ENCODE peak calls at places on chromosomes 6 and 20, in six cellular contexts. C is heart left ventricle; L is CD4-positive, CD25-positive, alpha-beta regulatory T cell; Q is esophagus squamous epithelium; F is BE2C; V is neuronal stem cell. X is an unnamed sample.

GRCh38 chr20:8757146-8757545 is 311.7 kb upstream of the PLCB4 start:
- DNase-seq in C (no peak), L (no peak), Q (no peak), F (no peak), V (no peak), X (no peak)

GRCh38 chr6:156379946-156380707 is 397.1 kb upstream of the ARID1B start:
- DNase-seq in C (no peak), L (no peak), Q (no peak), F (peak; percentile 73), V (no peak), X (no peak)

GRCh38 chr20:1872456-1873183 is 22.6 kb upstream of the SIRPA start:
- DNase-seq in C (no peak), L (no peak), Q (no peak), F (no peak), V (no peak), X (no peak)

GRCh38 chr6:46407785-46408530 is 83.3 kb downstream of the RCAN2 start:
- DNase-seq in C (no peak), L (no peak), Q (no peak), F (no peak), V (no peak), X (no peak)

GRCh38 chr6:7773914-7774313 is 48.0 kb downstream of the BMP6 start:
- DNase-seq in C (no peak), L (no peak), Q (no peak), F (no peak), V (no peak), X (no peak)

GRCh38 chr20:34880095-34880680 is 3.8 kb downstream of the ACSS2 start:
- DNase-seq in C (no peak), L (no peak), Q (no peak), F (no peak), V (no peak), X (no peak)

GRCh38 chr6:44246663-44247337 is at the start of gene HSP90AB1:
- DNase-seq in C (peak; percentile 97), L (peak; percentile 94), Q (peak; percentile 92), F (peak; percentile 95), V (peak; percentile 94), X (peak; percentile 90)

GRCh38 chr6:169162968-169163903 is 90.4 kb downstream of the THBS2 start:
- DNase-seq in C (peak; percentile 66), L (no peak), Q (no peak), F (no peak), V (no peak), X (no peak)

GRCh38 chr20:62241501-62241900 is 3.2 kb downstream of the OSBPL2 start:
- DNase-seq in C (no peak), L (no peak), Q (no peak), F (no peak), V (no peak), X (no peak)

GRCh38 chr6:109457596-109457996 is 2.0 kb upstream of the MICAL1 start:
- DNase-seq in C (no peak), L (no peak), Q (no peak), F (no peak), V (no peak), X (no peak)

GRCh38 chr6:109455161-109455501 is 441 bp downstream of the MICAL1 start:
- DNase-seq in C (no peak), L (peak; percentile 46), Q (no peak), F (peak; percentile 33), V (no peak), X (no peak)

GRCh38 chr6:109456283-109456583 is 661 bp upstream of the MICAL1 start:
- DNase-seq in C (no peak), L (no peak), Q (no peak), F (no peak), V (no peak), X (no peak)

GRCh38 chr6:109455502-109456282 is at the start of gene MICAL1:
- DNase-seq in C (peak; percentile 77), L (peak; percentile 84), Q (peak; percentile 29), F (peak; percentile 81), V (peak; percentile 68), X (no peak)

GRCh38 chr6:109456710-109457595 is 1.4 kb upstream of the MICAL1 start:
- DNase-seq in C (peak; percentile 75), L (no peak), Q (no peak), F (no peak), V (no peak), X (no peak)
- H3K4me3 ChIP-seq in C (peak overlapping the region; percentile 93), L (no peak overlapping the region), Q (no peak overlapping the region), F (no peak overlapping the region), V (no peak overlapping the region), X (peak overlapping the region; percentile 70)

GRCh38 chr6:39226606-39227300 is 2.5 kb downstream of the KCNK5 start:
- DNase-seq in C (no peak), L (no peak), Q (no peak), F (no peak), V (no peak), X (no peak)
- H3K4me1 ChIP-seq in C (peaks cover 9% of the 10 kb centered on the region), L (peaks cover 34% of the 10 kb centered on the region), Q (no peaks in the 10 kb centered on the region), F (no peaks in the 10 kb centered on the region), V (peaks cover 17% of the 10 kb centered on the region), X (peaks cover 11% of the 10 kb centered on the region)

GRCh38 chr6:83051386-83052172 is 14.1 kb downstream of the UBE3D start:
- DNase-seq in C (no peak), L (no peak), Q (no peak), F (no peak), V (no peak), X (no peak)

GRCh38 chr6:83053678-83054077 is 12.0 kb downstream of the UBE3D start:
- DNase-seq in C (no peak), L (no peak), Q (no peak), F (peak; percentile 28), V (no peak), X (no peak)

GRCh38 chr6:83057705-83058321 is 7.8 kb downstream of the UBE3D start:
- DNase-seq in C (no peak), L (no peak), Q (no peak), F (peak; percentile 61), V (no peak), X (no peak)

DNA sequence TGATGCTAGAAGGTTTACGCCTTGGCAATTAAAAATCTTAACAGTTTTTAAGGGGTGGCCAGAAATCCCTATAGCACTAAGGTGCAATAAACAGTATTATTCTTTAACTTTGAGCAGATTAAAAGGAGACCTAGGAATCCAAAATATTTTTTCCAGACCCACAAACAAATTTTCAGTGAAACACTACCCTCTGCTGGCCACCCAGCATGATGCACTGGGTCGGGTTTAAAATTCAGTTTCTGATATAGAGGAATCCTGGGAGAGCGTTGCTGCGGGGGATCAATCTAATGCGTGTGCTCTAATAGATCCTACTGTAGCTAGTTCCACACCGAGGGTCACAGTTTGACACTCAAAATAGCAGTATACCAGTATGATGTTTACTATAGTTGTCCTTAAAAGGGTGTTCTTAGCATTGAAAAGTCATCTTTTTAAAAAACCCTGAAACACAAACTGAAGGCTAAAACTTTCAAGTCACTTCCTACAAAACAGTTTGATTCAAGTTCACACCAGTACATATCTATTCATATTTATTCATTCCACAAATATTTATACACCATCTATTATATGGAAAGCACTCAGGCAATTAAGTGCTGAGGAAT is 10.2 kb downstream of the UBE3D start:
- DNase-seq in C (no peak), L (peak; percentile 20), Q (no peak), F (peak; percentile 47), V (peak; percentile 48), X (peak; percentile 27)
- H3K4me3 ChIP-seq in C (no peak overlapping the region), L (no peak overlapping the region), Q (no peak overlapping the region), F (no peak overlapping the region), V (no peak overlapping the region), X (no peak overlapping the region)

GRCh38 chr20:17950670-17951069 is 17.9 kb downstream of the SNX5 start:
- DNase-seq in C (no peak), L (no peak), Q (no peak), F (no peak), V (no peak), X (no peak)

GRCh38 chr20:17951323-17951722 is 17.3 kb downstream of the SNX5 start:
- DNase-seq in C (no peak), L (no peak), Q (no peak), F (no peak), V (no peak), X (no peak)

GRCh38 chr20:17955302-17955701 is 13.3 kb downstream of the SNX5 start:
- DNase-seq in C (no peak), L (no peak), Q (no peak), F (no peak), V (no peak), X (no peak)

GRCh38 chr20:17953935-17954334 is 14.7 kb downstream of the SNX5 start:
- DNase-seq in C (no peak), L (no peak), Q (no peak), F (no peak), V (no peak), X (no peak)

GRCh38 chr20:17952692-17953684 is 15.6 kb downstream of the SNX5 start:
- DNase-seq in C (no peak), L (no peak), Q (no peak), F (no peak), V (no peak), X (no peak)
- H3K4me1 ChIP-seq in C (peaks cover 16% of the 10 kb centered on the region), L (peaks cover 18% of the 10 kb centered on the region), Q (peaks cover 6% of the 10 kb centered on the region), F (no peaks in the 10 kb centered on the region), V (no peaks in the 10 kb centered on the region), X (no peaks in the 10 kb centered on the region)